ENCODE peak calls at places on chromosomes 16 and 17, in six cellular contexts. D is H9, I is mesenchymal stem cell, V is IMR-90, H is H1, C is neuronal stem cell. R is an unnamed sample. For H3K27me3, the result is how much of the 10 kb centered on the place peaks cover.

GRCh38 chr17:50459081-50459676 is 9.5 kb downstream of the CHAD start:
- DNase-seq in D (no peak), I (peak), H (no peak), C (no peak), V (peak), R (peak)

GRCh38 chr17:44608732-44609435 is 47.4 kb upstream of the MEIOC start:
- DNase-seq in D (peak), I (no peak), H (no peak), V (no peak), C (no peak), R (no peak)

GRCh38 chr17:80942360-80943345 is 49.0 kb upstream of the CHMP6 start:
- DNase-seq in H (no peak), D (no peak), V (peak), C (no peak), I (no peak), R (no peak)

GRCh38 chr17:57879437-57880085 is 29.7 kb upstream of the MRPS23 start:
- DNase-seq in V (no peak), D (peak), H (no peak), C (no peak), I (no peak), R (no peak)

GRCh38 chr17:81135503-81136283 is 29.6 kb upstream of the PVALEF start:
- DNase-seq in D (no peak), V (no peak), I (no peak), C (no peak), H (no peak), R (no peak)

GRCh38 chr17:62790554-62790953 is 17.6 kb downstream of the MARCHF10 start:
- DNase-seq in V (peak), C (no peak), I (peak), D (no peak), H (no peak), R (peak)

GRCh38 chr17:164536-165235 is 16.8 kb downstream of the DOC2B start:
- DNase-seq in C (peak), D (peak), H (peak), V (peak), I (peak), R (peak)

GRCh38 chr17:77282524-77283515 is 142.1 kb downstream of the SEC14L1 start:
- DNase-seq in C (no peak), I (peak), V (peak), H (no peak), D (peak), R (peak)

GRCh38 chr17:82388223-82388921 is 16.8 kb downstream of the UTS2R start:
- DNase-seq in D (no peak), H (no peak), C (no peak), I (no peak), V (no peak), R (peak)

GRCh38 chr17:17757391-17757791 is 76.1 kb downstream of the RAI1 start:
- DNase-seq in V (no peak), C (no peak), I (no peak), H (no peak), D (no peak), R (no peak)

GRCh38 chr17:49809056-49809455 is 20.6 kb downstream of the KAT7 start:
- DNase-seq in C (no peak), V (no peak), I (no peak), H (no peak), D (no peak), R (no peak)

GRCh38 chr17:28193241-28193640 is 125.8 kb upstream of the TMEM97 start:
- DNase-seq in D (peak), V (no peak), C (no peak), I (no peak), H (no peak), R (no peak)

GRCh38 chr16:83215417-83216001 is 588.7 kb downstream of the CDH13 start:
- DNase-seq in C (peak), V (peak), I (peak), H (peak), D (peak), R (no peak)

GRCh38 chr17:82333279-82334171 is at the start of gene SECTM1:
- DNase-seq in V (peak), D (peak), H (no peak), C (no peak), I (peak), R (peak)

GRCh38 chr17:14205992-14206461 is 30.6 kb downstream of the CDRT15 start:
- DNase-seq in I (no peak), H (no peak), C (no peak), V (no peak), D (peak), R (no peak)

GRCh38 chr16:49700928-49701685 is 154.8 kb downstream of the ZNF423 start:
- DNase-seq in C (no peak), D (no peak), I (no peak), H (no peak), V (no peak), R (no peak)

GRCh38 chr16:82735696-82736095 is 108.9 kb downstream of the CDH13 start:
- DNase-seq in D (no peak), I (peak), V (no peak), H (no peak), C (no peak), R (no peak)

GRCh38 chr16:17917316-17918019 is 419.1 kb downstream of the NPIPA8 start:
- DNase-seq in I (no peak), H (no peak), D (no peak), V (no peak), C (no peak), R (no peak)

GRCh38 chr17:77772899-77773358 is 185.6 kb upstream of the TNRC6C start:
- DNase-seq in C (no peak), V (no peak), D (peak), H (peak), I (no peak), R (peak)

GRCh38 chr17:63399856-63400255 is 46.2 kb downstream of the CYB561 start:
- DNase-seq in D (no peak), H (no peak), C (no peak), V (peak), I (peak), R (no peak)

GRCh38 chr17:64622931-64623654 is 39.0 kb downstream of the SMURF2 start:
- DNase-seq in V (peak), C (no peak), H (no peak), I (peak), D (no peak), R (no peak)

GRCh38 chr17:42798383-42799380 is at the start of the genes CNTD1 and COA3:
- DNase-seq in I (peak), V (peak), H (peak), D (peak), C (peak), R (peak)

GRCh38 chr17:28053044-28053670 is 10.7 kb downstream of the NLK start:
- DNase-seq in I (no peak), C (no peak), D (no peak), H (no peak), V (no peak), R (no peak)

GRCh38 chr17:36611345-36612072 is 10.1 kb downstream of the MRM1 start:
- DNase-seq in I (peak), C (no peak), H (no peak), V (peak), D (no peak), R (no peak)

GRCh38 chr16:13013043-13013442 is 111.6 kb downstream of the SHISA9 start:
- DNase-seq in I (no peak), V (no peak), C (no peak), H (no peak), D (peak), R (no peak)

GRCh38 chr16:88680554-88681083 is 5.7 kb downstream of the SNAI3 start:
- DNase-seq in I (no peak), D (no peak), V (no peak), C (no peak), H (no peak), R (no peak)
- H3K27me3 ChIP-seq in I (under half), D (under half), V (under half), C (under half), H (under half), R (under half)

GRCh38 chr16:4899474-4899846 is 37.5 kb downstream of the PPL start:
- DNase-seq in V (no peak), I (no peak), D (no peak), H (no peak), C (no peak), R (no peak)
- H3K14ac ChIP-seq in V (no peak), I (no peak), D (no peak), H (no peak), C (no peak), R (no peak)

DNA sequence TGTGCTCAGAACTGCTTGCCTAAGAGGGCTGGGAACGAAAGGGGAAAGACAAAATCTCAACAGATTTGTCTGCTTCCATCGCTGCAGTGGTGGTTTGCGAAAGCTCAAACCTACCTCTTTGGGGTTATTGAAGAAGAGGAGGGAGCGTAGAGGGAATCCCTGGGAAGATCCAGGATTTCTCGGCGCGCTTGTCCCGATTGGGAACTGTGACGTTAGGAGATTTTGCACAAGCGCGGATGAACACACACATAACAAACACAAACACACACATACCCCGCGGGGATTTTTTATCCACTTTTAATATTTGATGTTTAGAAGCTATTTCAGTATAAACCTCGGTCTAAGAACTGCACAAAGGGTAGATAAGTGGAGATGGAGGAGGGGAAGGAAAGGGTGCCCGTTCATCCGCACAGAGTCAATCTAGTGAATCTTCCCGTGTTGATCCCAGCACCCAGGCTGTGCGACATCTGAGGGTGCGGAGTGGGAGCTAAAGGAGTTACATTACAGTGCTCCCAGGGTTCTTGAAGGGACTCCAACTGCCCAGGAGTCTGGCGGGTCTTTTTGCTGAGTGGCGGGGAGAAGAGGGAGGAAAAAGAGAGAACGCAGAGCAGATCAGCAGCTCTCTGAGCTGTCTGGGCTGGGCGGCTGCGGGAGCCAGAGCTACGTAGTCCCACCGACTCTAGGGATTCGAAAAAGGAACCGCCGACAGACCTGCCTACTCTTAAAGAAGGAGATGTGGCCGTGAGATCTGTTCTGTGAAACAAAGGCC is 1.5 kb upstream of the CA10 start:
- DNase-seq in H (no peak), V (no peak), D (peak), C (no peak), I (no peak), R (no peak)
- H3K27me3 ChIP-seq in H (under half), V (under half), D (under half), C (under half), I (under half), R (under half)

GRCh38 chr16:8677481-8677880 is 3.1 kb downstream of the ABAT start:
- DNase-seq in I (no peak), V (no peak), D (no peak), C (no peak), H (no peak), R (peak)
- H3K14ac ChIP-seq in I (no peak), V (no peak), D (no peak), C (no peak), H (no peak), R (no peak)

DNA sequence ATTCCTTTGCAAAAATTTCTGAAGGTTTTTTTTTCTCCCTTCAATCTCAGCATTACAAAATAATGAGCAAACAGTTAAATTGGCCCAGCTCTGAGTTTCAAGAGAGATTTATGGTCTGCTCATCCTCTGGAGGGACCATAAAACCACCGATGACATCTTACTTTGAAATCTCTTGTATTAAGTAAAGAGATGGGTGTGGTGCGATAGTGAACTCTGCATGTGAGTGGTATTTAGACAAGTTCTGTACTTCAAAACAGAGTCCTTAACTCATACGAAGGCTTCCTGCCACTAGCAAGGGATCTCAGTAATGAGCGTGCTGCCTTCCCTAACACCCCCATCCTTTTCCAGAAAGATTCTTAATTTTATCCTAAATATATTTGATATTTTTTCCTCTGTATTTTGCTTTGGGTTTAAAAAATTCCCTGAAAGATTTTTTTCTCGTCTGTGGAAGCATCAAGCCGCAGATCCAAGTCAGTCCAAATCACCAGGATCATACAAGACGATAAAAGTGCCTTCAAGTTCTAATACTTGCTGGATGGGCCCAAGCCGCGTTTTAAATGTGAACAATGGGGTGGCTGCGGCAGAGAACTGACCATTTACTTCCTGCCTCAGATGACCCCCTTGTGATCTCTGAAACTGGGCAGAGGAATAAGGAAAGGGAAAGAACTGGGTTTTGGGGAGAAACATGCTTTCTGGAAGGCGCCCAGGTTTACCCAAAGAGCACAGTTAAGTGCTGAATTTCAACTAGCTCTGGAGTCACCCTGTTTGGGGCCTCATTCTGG is 1.9 kb downstream of the FAM20A start:
- DNase-seq in H (no peak), D (no peak), I (peak), C (no peak), V (no peak), R (no peak)
- H3K27me3 ChIP-seq in H (under half), D (under half), I (half or more), C (under half), V (half or more), R (under half)

DNA sequence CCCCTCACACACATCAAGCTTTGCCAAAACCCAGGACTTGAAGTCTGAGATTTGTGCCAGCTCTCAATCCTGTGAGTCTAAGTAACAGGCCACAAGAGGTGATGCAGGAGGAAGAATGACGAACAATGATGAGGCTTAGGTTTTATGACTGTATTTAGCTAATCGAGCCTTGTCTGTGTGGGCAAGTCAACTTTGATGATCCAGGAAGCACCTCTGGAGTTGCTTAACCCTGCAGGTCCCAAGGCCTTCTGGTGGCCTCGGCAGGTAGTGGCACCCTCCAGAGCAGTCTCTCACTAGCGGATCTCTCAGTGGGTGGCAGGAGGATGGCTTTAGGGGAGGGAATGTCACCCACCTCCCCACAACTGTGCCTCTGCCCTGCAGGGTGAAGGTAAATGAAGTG is 28.7 kb downstream of the CDK5RAP3 start:
- DNase-seq in I (peak), H (no peak), D (no peak), C (no peak), V (peak), R (no peak)
- H3K14ac ChIP-seq in I (no peak), H (no peak), D (no peak), C (no peak), V (no peak), R (no peak)

DNA sequence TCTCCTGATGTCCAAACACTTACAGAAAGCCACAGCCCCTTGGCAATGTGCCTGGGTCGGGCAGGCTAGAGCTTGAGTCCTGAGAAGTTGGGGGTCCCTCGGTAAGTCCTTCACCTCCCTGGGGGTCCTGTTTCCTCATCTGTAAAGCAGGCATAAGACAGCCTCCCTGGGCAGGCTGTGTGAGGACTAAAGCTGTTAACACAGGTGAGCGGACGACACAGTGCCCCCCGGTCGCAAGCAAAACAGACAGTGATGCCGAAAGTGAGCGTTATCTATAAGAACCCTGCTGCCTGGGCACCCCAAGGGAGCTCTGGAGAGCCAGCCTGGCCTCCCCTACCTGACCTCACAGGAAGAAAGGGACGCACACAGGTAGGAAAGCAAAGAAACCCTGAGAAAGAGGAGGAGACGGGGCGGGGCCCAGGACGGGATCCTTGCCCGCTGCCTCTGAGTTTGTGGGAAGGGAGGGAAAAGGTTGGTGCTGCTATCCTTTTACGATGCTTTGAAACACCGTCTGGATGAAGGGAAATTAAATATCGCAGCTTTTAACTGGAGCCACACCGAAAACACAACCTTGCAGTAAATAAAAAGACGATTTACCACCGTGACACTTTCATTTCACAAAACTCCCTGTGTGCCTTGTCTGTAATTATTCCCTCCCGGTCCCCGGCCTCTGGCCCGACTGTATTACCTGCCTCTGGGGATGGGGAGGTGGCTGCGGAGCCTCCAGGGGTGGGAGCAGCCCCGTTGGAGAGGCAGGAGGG is 67.1 kb downstream of the ENGASE start:
- DNase-seq in V (no peak), H (no peak), C (no peak), D (no peak), I (no peak), R (no peak)
- H3K27me3 ChIP-seq in V (under half), H (under half), C (under half), D (under half), I (under half), R (under half)

R was measured in trophoblast cell.